ENCODE peak calls at places on chromosomes 12 and 14, in seven cellular contexts. One of them, this sample, is unnamed. For H3K27me3, the result is how much of the 10 kb centered on the place peaks cover.

GRCh38 chr12:79547735-79548347 is 142.9 kb downstream of the PAWR start:
- DNase-seq in BE2C: peak
- DNase-seq in bronchial epithelial cell: peak
- DNase-seq in tibial artery: peak
- DNase-seq in upper lobe of left lung: no peak
- DNase-seq in H9: peak
- DNase-seq in upper lobe of right lung: no peak
- DNase-seq in this sample: no peak

GRCh38 chr14:74401504-74402241 is 24.3 kb downstream of the SYNDIG1L start:
- DNase-seq in H9: peak
- DNase-seq in upper lobe of left lung: peak
- DNase-seq in tibial artery: peak
- DNase-seq in BE2C: peak
- DNase-seq in upper lobe of right lung: no peak
- DNase-seq in bronchial epithelial cell: no peak
- DNase-seq in this sample: no peak

GRCh38 chr12:52454411-52455201 is 2.7 kb upstream of the KRT6B start:
- DNase-seq in upper lobe of right lung: no peak
- DNase-seq in upper lobe of left lung: no peak
- DNase-seq in bronchial epithelial cell: peak
- DNase-seq in H9: no peak
- DNase-seq in tibial artery: no peak
- DNase-seq in BE2C: no peak
- DNase-seq in this sample: no peak

GRCh38 chr12:52216107-52216506 is 16.9 kb upstream of the KRT7 start:
- DNase-seq in BE2C: no peak
- DNase-seq in tibial artery: peak
- DNase-seq in upper lobe of right lung: no peak
- DNase-seq in H9: no peak
- DNase-seq in upper lobe of left lung: peak
- DNase-seq in bronchial epithelial cell: no peak
- DNase-seq in this sample: no peak

GRCh38 chr12:116210762-116211161 is 66.7 kb downstream of the MED13L start:
- DNase-seq in upper lobe of left lung: no peak
- DNase-seq in upper lobe of right lung: no peak
- DNase-seq in BE2C: no peak
- DNase-seq in bronchial epithelial cell: no peak
- DNase-seq in tibial artery: no peak
- DNase-seq in H9: no peak
- DNase-seq in this sample: no peak

GRCh38 chr12:16093825-16094224 is 182.7 kb downstream of the DERA start:
- DNase-seq in tibial artery: no peak
- DNase-seq in upper lobe of right lung: no peak
- DNase-seq in H9: no peak
- DNase-seq in upper lobe of left lung: no peak
- DNase-seq in bronchial epithelial cell: no peak
- DNase-seq in BE2C: no peak
- DNase-seq in this sample: no peak

GRCh38 chr12:57866308-57867019 is 19.9 kb upstream of the CTDSP2 start:
- DNase-seq in tibial artery: no peak
- DNase-seq in bronchial epithelial cell: no peak
- DNase-seq in BE2C: no peak
- DNase-seq in upper lobe of right lung: no peak
- DNase-seq in H9: no peak
- DNase-seq in upper lobe of left lung: no peak
- DNase-seq in this sample: no peak

GRCh38 chr12:60184096-60184495 is 588.3 kb downstream of the SLC16A7 start:
- DNase-seq in upper lobe of right lung: no peak
- DNase-seq in BE2C: no peak
- DNase-seq in H9: no peak
- DNase-seq in upper lobe of left lung: no peak
- DNase-seq in tibial artery: no peak
- DNase-seq in bronchial epithelial cell: no peak
- DNase-seq in this sample: no peak

GRCh38 chr12:83432176-83432719 is 745.5 kb downstream of the TMTC2 start:
- DNase-seq in upper lobe of left lung: no peak
- DNase-seq in bronchial epithelial cell: no peak
- DNase-seq in upper lobe of right lung: no peak
- DNase-seq in H9: peak
- DNase-seq in BE2C: no peak
- DNase-seq in tibial artery: no peak
- DNase-seq in this sample: no peak

GRCh38 chr12:92802906-92803305 is 100.1 kb downstream of the PLEKHG7 start:
- DNase-seq in upper lobe of left lung: no peak
- DNase-seq in tibial artery: no peak
- DNase-seq in BE2C: no peak
- DNase-seq in H9: no peak
- DNase-seq in bronchial epithelial cell: no peak
- DNase-seq in upper lobe of right lung: no peak
- DNase-seq in this sample: no peak

GRCh38 chr14:63510538-63510937 is 32.6 kb downstream of the PPP2R5E start:
- DNase-seq in upper lobe of right lung: no peak
- DNase-seq in tibial artery: no peak
- DNase-seq in BE2C: no peak
- DNase-seq in bronchial epithelial cell: no peak
- DNase-seq in H9: no peak
- DNase-seq in upper lobe of left lung: no peak
- DNase-seq in this sample: no peak

GRCh38 chr14:94342334-94342934 is 19.3 kb upstream of the SERPINA6 start:
- DNase-seq in BE2C: no peak
- DNase-seq in upper lobe of left lung: peak
- DNase-seq in H9: no peak
- DNase-seq in tibial artery: peak
- DNase-seq in upper lobe of right lung: peak
- DNase-seq in bronchial epithelial cell: peak
- DNase-seq in this sample: peak

GRCh38 chr12:48969847-48970701 is 1.5 kb downstream of the WNT10B start:
- DNase-seq in BE2C: peak
- DNase-seq in bronchial epithelial cell: no peak
- DNase-seq in upper lobe of right lung: no peak
- DNase-seq in upper lobe of left lung: no peak
- DNase-seq in H9: peak
- DNase-seq in tibial artery: no peak
- DNase-seq in this sample: no peak

DNA sequence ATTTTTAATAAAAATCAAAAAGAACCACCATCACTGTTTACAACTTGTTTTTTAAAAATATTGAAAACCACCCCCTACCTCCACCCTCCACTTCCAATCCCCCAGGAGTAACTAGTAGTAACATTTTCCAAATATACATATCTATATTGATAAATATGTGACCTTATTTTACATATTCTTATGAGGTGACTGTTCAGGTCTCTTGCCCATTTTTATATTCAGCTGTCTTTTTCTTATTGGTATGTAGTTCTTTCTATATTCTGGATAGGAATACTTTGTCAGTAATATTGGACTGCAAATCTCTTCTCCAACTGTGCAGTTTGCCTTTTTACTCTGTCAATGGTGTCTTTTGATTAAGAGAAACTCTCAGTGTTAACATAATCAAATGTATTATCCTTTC is 59.0 kb upstream of the EIF5 start:
- DNase-seq in bronchial epithelial cell: no peak
- DNase-seq in tibial artery: no peak
- DNase-seq in BE2C: no peak
- DNase-seq in upper lobe of right lung: no peak
- DNase-seq in upper lobe of left lung: no peak
- DNase-seq in H9: no peak
- DNase-seq in this sample: no peak
- H3K27me3 ChIP-seq in bronchial epithelial cell: under half
- H3K27me3 ChIP-seq in tibial artery: under half
- H3K27me3 ChIP-seq in BE2C: under half
- H3K27me3 ChIP-seq in upper lobe of right lung: half or more
- H3K27me3 ChIP-seq in upper lobe of left lung: under half
- H3K27me3 ChIP-seq in H9: under half
- H3K27me3 ChIP-seq in this sample: half or more

GRCh38 chr14:37599527-37600368 is 4.3 kb downstream of the TTC6 start:
- DNase-seq in BE2C: no peak
- DNase-seq in bronchial epithelial cell: peak
- DNase-seq in upper lobe of left lung: no peak
- DNase-seq in H9: peak
- DNase-seq in upper lobe of right lung: peak
- DNase-seq in tibial artery: no peak
- DNase-seq in this sample: no peak

GRCh38 chr14:37601849-37602248 is 6.4 kb downstream of the TTC6 start:
- DNase-seq in upper lobe of right lung: no peak
- DNase-seq in H9: no peak
- DNase-seq in bronchial epithelial cell: no peak
- DNase-seq in upper lobe of left lung: no peak
- DNase-seq in tibial artery: no peak
- DNase-seq in BE2C: no peak
- DNase-seq in this sample: no peak

GRCh38 chr14:37600880-37601741 is 5.7 kb downstream of the TTC6 start:
- DNase-seq in upper lobe of right lung: no peak
- DNase-seq in BE2C: no peak
- DNase-seq in tibial artery: no peak
- DNase-seq in H9: no peak
- DNase-seq in bronchial epithelial cell: peak
- DNase-seq in upper lobe of left lung: no peak
- DNase-seq in this sample: no peak

GRCh38 chr14:37603688-37604251 is 8.3 kb downstream of the TTC6 start:
- DNase-seq in bronchial epithelial cell: no peak
- DNase-seq in H9: no peak
- DNase-seq in tibial artery: no peak
- DNase-seq in BE2C: no peak
- DNase-seq in upper lobe of left lung: no peak
- DNase-seq in upper lobe of right lung: no peak
- DNase-seq in this sample: no peak

DNA sequence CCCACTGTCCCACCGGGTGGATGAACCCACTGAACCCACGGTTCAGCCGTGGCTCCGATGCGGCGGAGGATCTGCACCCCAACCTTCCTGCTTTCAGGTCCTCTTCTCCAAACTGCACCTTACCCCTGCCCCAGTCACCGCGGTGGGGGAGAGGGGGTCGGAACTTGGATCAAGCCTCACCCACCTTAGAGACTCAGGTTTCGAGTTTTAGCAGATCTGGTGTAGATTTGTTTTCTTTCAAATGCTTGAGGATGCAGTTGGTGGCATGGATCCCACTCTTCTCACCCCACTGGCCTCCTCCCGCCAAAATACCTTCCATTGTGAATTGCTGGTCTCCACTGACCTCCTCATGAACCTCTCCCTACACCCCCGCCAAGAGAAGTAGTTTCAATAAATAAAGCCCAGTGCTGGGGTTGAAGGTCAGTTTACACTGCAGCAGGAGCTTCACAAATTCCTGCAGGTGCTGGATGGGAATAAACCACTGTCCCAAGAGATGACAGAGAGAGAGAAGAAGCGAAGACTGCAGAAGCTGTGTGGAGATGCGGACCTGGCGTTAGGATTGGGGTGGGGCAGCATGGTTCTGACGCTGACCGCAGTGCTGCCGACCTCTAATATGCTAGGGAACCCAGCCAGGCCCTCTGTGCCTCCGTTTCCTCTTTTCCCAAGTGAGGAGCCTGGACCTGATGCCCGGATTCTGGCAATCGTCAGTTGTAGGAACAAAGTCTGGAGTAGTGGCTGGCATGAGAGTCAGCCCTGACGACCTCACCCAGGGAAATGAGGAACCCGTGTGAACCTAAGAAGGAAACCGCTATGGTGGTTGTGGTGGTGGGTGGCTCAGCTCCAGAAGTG is 7.4 kb downstream of the TTC6 start:
- DNase-seq in bronchial epithelial cell: no peak
- DNase-seq in H9: no peak
- DNase-seq in upper lobe of left lung: no peak
- DNase-seq in upper lobe of right lung: no peak
- DNase-seq in BE2C: no peak
- DNase-seq in tibial artery: no peak
- DNase-seq in this sample: no peak
- H3K27me3 ChIP-seq in bronchial epithelial cell: under half
- H3K27me3 ChIP-seq in H9: half or more
- H3K27me3 ChIP-seq in upper lobe of left lung: under half
- H3K27me3 ChIP-seq in upper lobe of right lung: half or more
- H3K27me3 ChIP-seq in BE2C: half or more
- H3K27me3 ChIP-seq in tibial artery: under half
- H3K27me3 ChIP-seq in this sample: half or more

GRCh38 chr12:4864575-4864974 is 45.1 kb upstream of the KCNA1 start:
- DNase-seq in upper lobe of right lung: no peak
- DNase-seq in tibial artery: no peak
- DNase-seq in H9: no peak
- DNase-seq in upper lobe of left lung: no peak
- DNase-seq in BE2C: no peak
- DNase-seq in bronchial epithelial cell: no peak
- DNase-seq in this sample: no peak

GRCh38 chr12:4866288-4866687 is 43.4 kb upstream of the KCNA1 start:
- DNase-seq in upper lobe of right lung: no peak
- DNase-seq in H9: no peak
- DNase-seq in upper lobe of left lung: no peak
- DNase-seq in bronchial epithelial cell: no peak
- DNase-seq in BE2C: no peak
- DNase-seq in tibial artery: no peak
- DNase-seq in this sample: no peak

GRCh38 chr12:4859478-4860210 is 50.1 kb upstream of the KCNA1 start:
- DNase-seq in tibial artery: no peak
- DNase-seq in H9: no peak
- DNase-seq in upper lobe of right lung: no peak
- DNase-seq in bronchial epithelial cell: no peak
- DNase-seq in upper lobe of left lung: no peak
- DNase-seq in BE2C: no peak
- DNase-seq in this sample: no peak

GRCh38 chr12:4865246-4865645 is 44.5 kb upstream of the KCNA1 start:
- DNase-seq in BE2C: no peak
- DNase-seq in tibial artery: no peak
- DNase-seq in upper lobe of right lung: no peak
- DNase-seq in H9: no peak
- DNase-seq in bronchial epithelial cell: no peak
- DNase-seq in upper lobe of left lung: no peak
- DNase-seq in this sample: no peak

DNA sequence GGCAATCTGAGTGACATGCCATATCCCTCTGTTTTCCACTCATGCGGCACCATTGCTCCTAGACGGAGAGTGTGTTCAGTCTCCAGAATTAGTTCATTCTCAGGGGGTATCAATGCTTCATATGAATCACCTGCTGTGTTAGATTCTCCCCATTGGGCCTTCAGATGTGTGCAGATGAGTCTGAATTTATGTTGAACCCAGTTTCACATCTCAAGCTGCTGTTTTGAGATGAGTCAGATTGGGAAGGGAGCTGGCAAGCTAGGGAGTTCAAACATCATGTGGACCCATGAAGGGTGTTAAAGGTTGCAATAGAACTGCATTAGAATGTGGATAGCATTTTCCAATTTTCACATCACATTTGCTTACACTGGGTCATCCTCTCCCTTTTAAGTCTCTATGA is 46.9 kb upstream of the KCNA1 start:
- DNase-seq in upper lobe of left lung: no peak
- DNase-seq in tibial artery: no peak
- DNase-seq in upper lobe of right lung: no peak
- DNase-seq in bronchial epithelial cell: no peak
- DNase-seq in H9: no peak
- DNase-seq in BE2C: no peak
- DNase-seq in this sample: no peak
- H3K27me3 ChIP-seq in upper lobe of left lung: under half
- H3K27me3 ChIP-seq in tibial artery: under half
- H3K27me3 ChIP-seq in upper lobe of right lung: under half
- H3K27me3 ChIP-seq in bronchial epithelial cell: under half
- H3K27me3 ChIP-seq in H9: under half
- H3K27me3 ChIP-seq in BE2C: under half
- H3K27me3 ChIP-seq in this sample: under half

DNA sequence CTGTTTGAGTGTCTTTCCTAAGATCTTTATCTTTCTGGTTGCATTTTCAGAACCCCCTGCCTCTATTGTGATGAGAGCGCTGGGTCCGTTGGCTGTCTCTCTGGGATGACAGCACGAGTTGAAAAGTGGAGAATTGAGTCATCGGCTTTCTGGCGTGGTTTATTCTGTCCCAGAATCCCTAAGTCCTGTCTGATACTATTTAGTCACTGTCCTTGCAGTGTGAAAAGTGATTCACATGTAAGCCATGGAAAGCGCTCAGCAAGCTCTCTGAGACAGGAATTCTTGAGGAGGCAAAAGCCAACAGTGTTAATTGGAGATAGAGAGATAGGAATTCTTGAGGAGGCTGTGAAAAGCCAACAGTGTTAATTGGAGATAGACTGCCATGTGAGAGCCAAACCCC is 121.7 kb downstream of the CHST11 start:
- DNase-seq in tibial artery: no peak
- DNase-seq in upper lobe of right lung: no peak
- DNase-seq in H9: no peak
- DNase-seq in bronchial epithelial cell: peak
- DNase-seq in upper lobe of left lung: no peak
- DNase-seq in BE2C: no peak
- DNase-seq in this sample: peak
- H3K27me3 ChIP-seq in tibial artery: under half
- H3K27me3 ChIP-seq in upper lobe of right lung: under half
- H3K27me3 ChIP-seq in H9: under half
- H3K27me3 ChIP-seq in bronchial epithelial cell: under half
- H3K27me3 ChIP-seq in upper lobe of left lung: under half
- H3K27me3 ChIP-seq in BE2C: under half
- H3K27me3 ChIP-seq in this sample: under half

This sample was measured in foreskin keratinocyte.